ENCODE peak calls at places on chromosomes 6 and 20, in four cellular contexts. D is heart right ventricle, C is ovary, J is left lung. Y is an unnamed sample. For H3K4me1, the result is how much of the 10 kb centered on the place peaks cover.

GRCh38 chr6:155147958-155148663 is 115.7 kb upstream of the CLDN20 start:
- DNase-seq in D (no peak), C (no peak), J (no peak), Y (no peak)

GRCh38 chr6:33724281-33725023 is 13.0 kb upstream of the UQCC2 start:
- DNase-seq in D (no peak), C (no peak), J (no peak), Y (no peak)

GRCh38 chr6:109484161-109484560 is 1.1 kb upstream of the ZBTB24 start:
- DNase-seq in D (no peak), C (no peak), J (no peak), Y (no peak)

GRCh38 chr6:71252960-71253359 is 35.7 kb upstream of the OGFRL1 start:
- DNase-seq in D (no peak), C (no peak), J (no peak), Y (no peak)

GRCh38 chr20:63628246-63628975 is 1.5 kb upstream of the GMEB2 start:
- DNase-seq in D (peak), C (peak), J (peak), Y (peak)

GRCh38 chr20:51383891-51384510 is 158.5 kb downstream of the NFATC2 start:
- DNase-seq in D (no peak), C (no peak), J (no peak), Y (no peak)

GRCh38 chr6:49462071-49462470 is 982 bp downstream of the MMUT start:
- DNase-seq in D (no peak), C (no peak), J (no peak), Y (no peak)

GRCh38 chr20:24955045-24955444 is 6.0 kb downstream of the CST7 start:
- DNase-seq in D (no peak), C (no peak), J (no peak), Y (no peak)

GRCh38 chr6:16332175-16332542 is 93.8 kb downstream of the GMPR start:
- DNase-seq in D (peak), C (peak), J (no peak), Y (peak)

GRCh38 chr20:16615199-16615598 is 42.0 kb upstream of the KIF16B start:
- DNase-seq in D (no peak), C (peak), J (no peak), Y (peak)

GRCh38 chr6:6590530-6590929 is 2.0 kb downstream of the LY86 start:
- DNase-seq in D (no peak), C (no peak), J (no peak), Y (no peak)
- H3K4me1 ChIP-seq in D (under half), C (under half), J (half or more), Y (under half)

DNA sequence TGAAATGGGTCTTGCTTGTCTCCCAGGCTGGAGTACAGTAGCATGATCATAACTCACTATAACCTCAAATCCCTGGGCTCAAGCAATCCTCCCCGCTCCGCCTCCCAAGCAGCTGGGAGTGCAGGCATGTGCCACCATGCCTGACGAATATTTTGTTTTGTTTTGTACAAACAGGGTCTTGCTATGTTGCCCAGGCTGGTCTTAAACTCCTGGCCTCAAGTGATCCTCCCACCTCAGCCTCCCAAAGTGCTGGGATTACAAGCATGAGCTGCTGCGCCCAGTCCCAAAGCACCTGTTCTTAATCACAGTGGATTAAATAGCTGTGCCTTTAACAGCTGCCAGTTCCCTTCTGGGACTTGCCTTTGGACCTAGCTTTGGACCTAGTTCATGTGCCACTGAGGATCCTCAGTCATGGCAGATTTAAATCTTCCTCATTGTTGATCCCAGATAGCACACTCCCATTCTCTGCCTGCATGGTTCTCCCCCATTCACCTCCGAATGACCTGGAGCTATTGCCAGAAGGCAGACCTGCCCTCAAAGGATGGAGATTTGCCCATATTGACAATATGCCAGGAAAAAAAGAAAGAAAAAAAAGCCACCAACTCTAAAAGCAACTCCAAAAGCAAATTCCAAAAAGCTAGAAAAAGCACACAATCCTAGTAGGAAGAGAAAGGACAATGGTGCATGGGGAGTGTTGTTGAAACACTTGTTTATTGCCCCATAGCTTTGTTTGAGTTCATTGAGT is 10.6 kb downstream of the POFUT1 start:
- DNase-seq in D (no peak), C (no peak), J (no peak), Y (no peak)
- H3K27ac ChIP-seq in D (no peak), C (no peak), J (no peak), Y (no peak)

GRCh38 chr6:7135755-7136154 is 28.0 kb downstream of the RREB1 start:
- DNase-seq in D (no peak), C (no peak), J (no peak), Y (no peak)
- H3K4me3 ChIP-seq in D (no peak), C (no peak), J (no peak), Y (no peak)

GRCh38 chr6:63444768-63445167 is 125.0 kb upstream of the LGSN start:
- DNase-seq in D (no peak), C (no peak), J (no peak), Y (no peak)
- H3K4me1 ChIP-seq in D (under half), C (under half), J (under half), Y (under half)

GRCh38 chr6:106883808-106884262 is 90.7 kb downstream of the CD24 start:
- DNase-seq in D (no peak), C (no peak), J (no peak), Y (no peak)

GRCh38 chr6:106882601-106883518 is 91.7 kb downstream of the CD24 start:
- DNase-seq in D (no peak), C (no peak), J (no peak), Y (no peak)

GRCh38 chr6:106884576-106884975 is 90.0 kb downstream of the CD24 start:
- DNase-seq in D (no peak), C (no peak), J (no peak), Y (no peak)

GRCh38 chr6:106880952-106881351 is 93.6 kb downstream of the CD24 start:
- DNase-seq in D (no peak), C (no peak), J (no peak), Y (no peak)

GRCh38 chr6:106882133-106882532 is 92.4 kb downstream of the CD24 start:
- DNase-seq in D (no peak), C (no peak), J (no peak), Y (no peak)
- H3K27ac ChIP-seq in D (no peak), C (no peak), J (no peak), Y (no peak)

GRCh38 chr20:41177636-41178035 is 40.3 kb downstream of the PLCG1 start:
- DNase-seq in D (no peak), C (no peak), J (no peak), Y (peak)
- H3K4me3 ChIP-seq in D (no peak), C (no peak), J (no peak), Y (no peak)

DNA sequence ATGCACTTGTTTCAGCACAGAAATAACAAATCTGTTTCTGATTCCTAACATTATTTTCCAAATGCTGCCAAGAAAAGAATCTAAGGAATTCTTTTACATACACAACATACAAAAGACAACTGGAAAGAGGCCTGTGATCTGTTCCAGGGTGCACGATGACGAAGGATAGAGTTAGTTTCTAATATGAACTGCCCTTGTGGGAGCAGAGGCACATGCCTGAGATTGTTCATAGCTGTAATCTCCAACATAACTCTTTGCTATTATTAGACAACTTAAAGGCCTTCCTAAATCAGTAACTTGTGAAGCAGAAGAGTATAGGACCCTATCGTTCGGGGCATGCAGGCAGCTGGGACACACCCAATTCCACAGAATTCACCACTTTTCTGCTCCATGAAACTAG is 41.2 kb upstream of the NHSL1 start:
- DNase-seq in D (no peak), C (no peak), J (no peak), Y (no peak)
- H3K4me1 ChIP-seq in D (under half), C (under half), J (under half), Y (under half)

GRCh38 chr6:152682141-152682540 is 15.6 kb upstream of the MYCT1 start:
- DNase-seq in D (no peak), C (no peak), J (no peak), Y (no peak)
- H3K27ac ChIP-seq in D (no peak), C (no peak), J (no peak), Y (no peak)

DNA sequence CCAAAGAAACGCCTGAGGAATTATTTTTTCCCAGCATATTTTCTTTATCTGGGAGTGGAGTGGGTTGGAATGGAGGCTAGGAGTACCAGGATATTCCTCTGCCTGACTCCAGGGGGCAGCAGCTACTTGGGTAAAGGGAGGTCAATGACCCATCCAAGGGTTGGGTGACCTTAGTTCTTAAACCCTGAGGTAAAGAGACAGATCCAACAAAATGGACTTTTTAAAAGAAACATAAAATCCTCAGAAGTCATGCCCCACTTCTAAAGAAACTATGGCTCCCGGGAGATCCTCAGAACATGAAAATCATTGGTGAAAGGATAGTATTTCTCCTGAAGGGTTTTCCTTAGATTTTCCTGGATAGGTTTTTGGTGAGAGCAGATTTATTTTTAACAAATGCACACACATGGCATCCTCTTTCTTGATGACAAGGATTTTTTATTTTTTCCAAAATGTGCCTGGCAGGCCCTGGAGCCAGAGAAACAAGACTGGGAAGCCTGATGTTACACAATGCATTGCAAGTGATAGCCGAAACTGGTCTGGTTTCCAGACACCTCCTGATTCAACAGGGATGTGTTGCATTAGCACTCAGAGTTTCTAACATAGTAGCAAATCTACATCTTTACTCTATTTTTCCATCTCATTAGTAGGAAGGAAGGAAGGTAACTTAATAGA is 240.9 kb upstream of the BTBD3 start:
- DNase-seq in D (peak), C (no peak), J (no peak), Y (no peak)
- H3K4me3 ChIP-seq in D (no peak), C (no peak), J (no peak), Y (no peak)